ENCODE peak calls at places on chromosomes 6 and 20, in six cellular contexts. C, Q, J, W, Z and A are unnamed samples.

GRCh38 chr20:13024581-13024980 is 15.8 kb downstream of the SPTLC3 start:
- DNase-seq in Z (no peak), Q (no peak), J (no peak), C (no peak), W (no peak), A (no peak)

GRCh38 chr6:20211941-20212391 is 303 bp downstream of the MBOAT1 start:
- DNase-seq in Q (peak), C (peak), Z (no peak), W (no peak), J (no peak), A (no peak)

GRCh38 chr20:25270829-25271251 is 23.0 kb downstream of the PYGB start:
- DNase-seq in W (no peak), J (no peak), Q (no peak), C (peak), Z (no peak), A (no peak)

GRCh38 chr20:50052550-50052949 is 60.4 kb downstream of the UBE2V1 start:
- DNase-seq in Q (no peak), C (no peak), Z (no peak), W (no peak), J (no peak), A (no peak)

GRCh38 chr20:63028461-63028921 is 21.7 kb upstream of the BHLHE23 start:
- DNase-seq in C (no peak), Q (no peak), J (no peak), W (no peak), Z (no peak), A (no peak)

GRCh38 chr20:23298155-23298554 is 52.4 kb upstream of the NXT1 start:
- DNase-seq in J (no peak), Z (no peak), Q (peak), C (no peak), W (no peak), A (no peak)

GRCh38 chr20:53316221-53316937 is 277.3 kb downstream of the ZNF217 start:
- DNase-seq in J (no peak), C (no peak), Z (no peak), W (no peak), Q (no peak), A (peak)

GRCh38 chr20:9978395-9979004 is 56.3 kb upstream of the ANKEF1 start:
- DNase-seq in Z (peak), W (peak), C (peak), J (peak), Q (peak), A (peak)

GRCh38 chr6:5248302-5249098 is 12.2 kb downstream of the LYRM4 start:
- DNase-seq in J (no peak), C (no peak), Q (peak), W (no peak), Z (no peak), A (no peak)

GRCh38 chr6:148835920-148836441 is 89.2 kb downstream of the UST start:
- DNase-seq in Z (no peak), Q (peak), J (peak), C (no peak), W (no peak), A (no peak)

GRCh38 chr20:35240083-35240913 is 13.8 kb downstream of the MMP24 start:
- DNase-seq in Q (no peak), C (no peak), W (no peak), J (no peak), Z (no peak), A (no peak)

GRCh38 chr6:149031545-149032317 is 284.9 kb downstream of the UST start:
- DNase-seq in C (no peak), W (peak), J (peak), Z (no peak), Q (peak), A (no peak)